ENCODE peak calls at places on chromosomes 16 and 17, in five cellular contexts. B, U, G, E and J are unnamed samples. For H3K27me3 and H3K36me3, the result is how much of the 10 kb centered on the place peaks cover.

GRCh38 chr16:58491-59439 is 5.1 kb downstream of the SNRNP25 start:
- DNase-seq in E (peak), G (no peak), U (no peak), B (no peak), J (no peak)

GRCh38 chr17:36779550-36779949 is 157.7 kb upstream of the LHX1 start:
- DNase-seq in E (no peak), U (no peak), G (no peak), B (no peak), J (no peak)

GRCh38 chr16:19228057-19228456 is 57.5 kb upstream of the CLEC19A start:
- DNase-seq in U (no peak), G (no peak), E (no peak), B (no peak), J (no peak)

GRCh38 chr16:24670623-24671454 is 58.6 kb upstream of the TNRC6A start:
- DNase-seq in B (peak), G (peak), E (peak), U (peak), J (no peak)

GRCh38 chr17:45310380-45311324 is 6.2 kb downstream of the MAP3K14 start:
- DNase-seq in E (peak), U (no peak), G (no peak), B (peak), J (no peak)

GRCh38 chr16:49755291-49755611 is 100.7 kb downstream of the ZNF423 start:
- DNase-seq in U (peak), E (no peak), G (peak), B (no peak), J (no peak)

GRCh38 chr17:8726951-8727555 is 17.6 kb downstream of the CCDC42 start:
- DNase-seq in E (no peak), G (no peak), B (no peak), U (no peak), J (no peak)

GRCh38 chr16:86479419-86479818 is 30.9 kb upstream of the FOXF1 start:
- DNase-seq in U (no peak), E (no peak), B (no peak), G (no peak), J (no peak)

GRCh38 chr17:17713839-17714238 is 32.6 kb downstream of the RAI1 start:
- DNase-seq in E (peak), B (no peak), G (peak), U (no peak), J (no peak)

GRCh38 chr16:89175280-89176146 is 4.0 kb downstream of the CDH15 start:
- DNase-seq in G (no peak), B (peak), U (no peak), E (no peak), J (no peak)

GRCh38 chr16:85037050-85037410 is 9.4 kb downstream of the KIAA0513 start:
- DNase-seq in E (no peak), G (peak), U (no peak), B (peak), J (no peak)

GRCh38 chr16:53558665-53559064 is 55.7 kb upstream of the AKTIP start:
- DNase-seq in B (no peak), E (no peak), U (no peak), G (no peak), J (no peak)

GRCh38 chr16:31382485-31383161 is 10.5 kb upstream of the ITGAD start:
- DNase-seq in G (peak), U (no peak), B (peak), E (peak), J (peak)

GRCh38 chr16:90046971-90047713 is 27.9 kb upstream of the DBNDD1 start:
- DNase-seq in E (peak), G (peak), U (peak), B (peak), J (no peak)

GRCh38 chr16:84013787-84014569 is 28.6 kb downstream of the SLC38A8 start:
- DNase-seq in U (no peak), E (peak), G (peak), B (peak), J (peak)

GRCh38 chr17:63956296-63956920 is 16.3 kb downstream of the SCN4A start:
- DNase-seq in G (peak), E (no peak), U (no peak), B (no peak), J (no peak)

GRCh38 chr17:43438626-43439529 is 40.1 kb downstream of the ARL4D start:
- DNase-seq in E (no peak), G (no peak), B (no peak), U (no peak), J (no peak)

GRCh38 chr17:76903631-76904030 is 35.4 kb downstream of the MGAT5B start:
- DNase-seq in E (no peak), B (no peak), G (no peak), U (no peak), J (no peak)
- H3K27me3 ChIP-seq in E (under half), B (under half), G (under half), U (under half), J (under half)

GRCh38 chr16:8665529-8665928 is 8.9 kb upstream of the ABAT start:
- DNase-seq in G (no peak), B (no peak), U (no peak), E (no peak), J (no peak)

GRCh38 chr16:8668138-8668537 is 6.3 kb upstream of the ABAT start:
- DNase-seq in E (no peak), U (no peak), B (no peak), G (no peak), J (no peak)

GRCh38 chr16:8669481-8669880 is 4.9 kb upstream of the ABAT start:
- DNase-seq in U (no peak), B (no peak), E (no peak), G (no peak), J (no peak)

GRCh38 chr16:8670014-8670560 is 4.3 kb upstream of the ABAT start:
- DNase-seq in U (no peak), G (no peak), E (no peak), B (no peak), J (no peak)

DNA sequence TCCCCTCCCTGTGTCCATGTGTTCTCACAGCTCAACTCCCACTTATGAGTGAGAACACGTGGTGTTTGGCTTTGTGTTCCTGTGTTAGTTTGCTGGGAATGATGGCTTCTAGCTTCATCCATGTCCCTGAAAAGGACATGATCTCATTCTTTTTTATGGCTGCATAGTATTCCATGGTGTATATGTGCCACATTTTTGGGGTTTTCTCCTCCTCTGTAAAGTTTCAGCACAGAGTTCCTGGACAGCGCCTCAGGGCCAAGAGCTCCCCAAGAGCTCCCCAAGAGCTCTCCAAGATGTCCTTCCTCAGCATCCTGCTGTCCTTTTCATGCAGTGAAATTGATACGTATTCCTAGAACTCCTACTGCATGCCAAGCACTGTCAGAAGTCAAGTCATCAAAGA is 6.9 kb upstream of the ABAT start:
- DNase-seq in U (no peak), G (no peak), B (no peak), E (no peak), J (no peak)
- H3K36me3 ChIP-seq in U (under half), G (under half), B (under half), E (under half), J (under half)

GRCh38 chr17:73531171-73531570 is 113.1 kb downstream of the SDK2 start:
- DNase-seq in U (no peak), E (no peak), G (no peak), B (no peak), J (no peak)
- H3K27me3 ChIP-seq in U (under half), E (under half), G (under half), B (under half), J (under half)

DNA sequence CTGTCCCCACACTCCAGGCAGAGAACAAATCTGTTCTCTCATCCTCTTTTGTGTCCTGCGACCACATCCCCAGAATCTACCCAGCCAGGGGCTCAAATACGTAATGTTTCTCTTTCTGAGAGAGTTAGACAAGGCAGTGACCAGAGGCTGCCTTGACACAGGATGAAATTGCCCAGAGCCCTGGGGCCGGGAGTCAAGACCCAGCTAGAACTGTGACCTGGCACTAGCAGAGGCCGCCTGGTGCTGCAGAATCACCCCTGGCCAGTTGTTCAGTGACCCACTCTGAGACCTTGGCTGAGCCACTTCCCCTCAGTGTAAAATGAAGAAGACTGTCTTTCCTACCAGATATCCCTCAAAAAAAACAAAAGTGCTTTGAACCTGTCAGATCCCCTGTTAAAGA is 72.5 kb downstream of the USP22 start:
- DNase-seq in U (no peak), G (no peak), B (no peak), E (no peak), J (no peak)
- H3K36me3 ChIP-seq in U (under half), G (under half), B (under half), E (under half), J (under half)

DNA sequence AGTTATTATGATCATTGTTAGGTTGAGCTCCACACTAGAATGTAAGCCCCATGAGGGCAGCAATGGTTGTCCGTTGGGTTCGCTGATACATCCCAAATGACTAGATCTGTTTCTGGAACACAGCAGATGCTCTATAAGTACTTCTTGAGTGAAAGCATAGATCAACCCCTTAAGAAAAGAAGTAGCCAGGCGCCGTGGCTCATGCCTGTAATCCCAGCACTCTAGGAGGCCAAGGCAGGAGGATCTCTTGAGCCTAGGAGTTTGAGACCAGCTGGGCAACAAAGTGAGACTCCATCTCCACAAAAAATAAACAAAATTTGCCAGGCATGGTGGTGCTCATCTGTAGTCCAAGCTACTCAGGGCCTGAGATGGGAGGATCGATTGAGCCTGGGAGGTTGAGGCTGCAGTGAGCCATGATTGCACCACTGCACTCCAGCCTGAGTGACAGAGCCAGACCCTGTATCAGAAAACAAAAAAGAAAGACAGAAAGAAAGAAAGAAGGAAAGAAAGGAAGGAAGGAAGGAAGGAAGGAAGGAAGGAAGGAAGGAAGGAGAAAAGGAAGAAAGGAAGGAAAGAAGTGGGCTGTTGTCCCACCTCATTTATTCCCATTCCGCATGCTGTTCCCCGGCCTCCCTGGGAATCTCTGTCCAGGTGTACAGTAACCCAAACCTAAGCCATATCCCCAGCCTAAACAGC is 54.4 kb upstream of the RPL38 start:
- DNase-seq in E (no peak), G (no peak), U (no peak), B (no peak), J (no peak)
- H3K27me3 ChIP-seq in E (under half), G (under half), U (under half), B (under half), J (under half)

DNA sequence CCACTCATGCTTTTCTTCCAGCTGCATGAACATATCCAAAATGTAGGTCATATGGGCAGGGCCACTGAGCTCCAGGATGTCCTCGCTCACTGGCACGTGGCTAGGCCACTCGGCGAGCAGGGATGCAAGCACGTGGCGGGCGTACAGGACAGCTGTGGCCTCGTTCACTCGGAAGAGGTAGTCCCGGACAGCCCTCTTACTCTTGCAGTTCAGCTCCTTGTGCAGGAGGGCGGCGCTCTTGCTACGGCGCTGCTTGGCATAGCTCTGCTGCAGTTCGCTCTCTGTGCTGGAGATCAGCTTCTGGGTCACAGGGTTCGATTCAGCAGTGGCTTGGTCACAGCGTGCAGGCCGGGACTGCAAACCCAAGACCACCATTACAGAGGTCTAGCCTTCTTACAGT is 53.1 kb upstream of the ATP2A3 start:
- DNase-seq in G (no peak), U (no peak), B (no peak), E (no peak), J (no peak)
- H3K36me3 ChIP-seq in G (half or more), U (under half), B (under half), E (half or more), J (under half)

GRCh38 chr17:7707446-7707845 is 2.4 kb downstream of the EFNB3 start:
- DNase-seq in G (no peak), B (no peak), E (no peak), U (no peak), J (no peak)
- H3K27me3 ChIP-seq in G (under half), B (under half), E (half or more), U (under half), J (under half)

GRCh38 chr16:28904363-28904762 is 20.7 kb downstream of the RABEP2 start:
- DNase-seq in U (no peak), G (no peak), B (no peak), E (no peak), J (no peak)
- H3K36me3 ChIP-seq in U (under half), G (under half), B (under half), E (under half), J (under half)

DNA sequence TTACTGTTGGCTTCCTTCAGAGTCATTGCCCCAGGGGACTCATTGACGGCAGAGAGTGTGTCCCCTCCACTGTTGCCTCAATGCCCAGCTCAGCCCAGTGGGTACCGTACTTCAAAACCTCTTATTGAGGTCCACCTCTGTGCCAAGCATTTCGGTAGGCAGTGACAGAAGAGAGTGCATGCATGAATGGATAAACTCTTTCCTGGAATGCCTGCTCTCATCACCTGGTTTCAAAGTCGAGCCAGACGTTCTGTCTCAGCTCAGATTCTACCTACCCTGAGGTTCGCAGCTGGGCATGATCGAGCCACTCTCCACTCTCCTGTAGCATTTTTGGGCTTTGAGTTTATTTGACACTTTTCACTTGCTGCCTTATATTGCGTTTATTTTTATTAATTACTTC is 647.0 kb downstream of the MAF start:
- DNase-seq in E (no peak), B (no peak), U (no peak), G (no peak), J (no peak)
- H3K27me3 ChIP-seq in E (under half), B (under half), U (under half), G (under half), J (under half)

DNA sequence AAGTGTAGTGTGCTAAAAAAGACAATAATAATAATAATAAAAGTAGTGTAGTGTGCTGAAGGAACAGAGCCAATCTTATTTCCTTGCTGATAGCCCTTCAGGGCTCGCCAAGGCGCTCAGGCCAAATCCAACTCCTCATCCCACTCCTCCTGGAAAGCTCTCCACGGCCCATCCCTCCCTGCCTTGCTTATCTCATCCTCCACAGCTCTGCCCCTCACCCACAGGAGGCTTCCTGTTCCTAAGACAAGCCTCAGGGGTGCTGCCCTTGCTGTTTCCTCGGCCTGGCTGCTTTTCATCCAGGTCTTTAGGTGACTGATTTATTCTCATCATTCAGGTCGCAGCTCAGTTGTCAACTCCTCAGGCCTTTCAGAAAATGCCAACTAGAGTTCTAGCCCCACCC is 11.2 kb downstream of the GTF3C1 start:
- DNase-seq in G (no peak), U (no peak), B (no peak), E (no peak), J (no peak)
- H3K36me3 ChIP-seq in G (half or more), U (under half), B (half or more), E (half or more), J (under half)